ENCODE peak calls at places on chromosomes 2 and 18, in ten cellular contexts. T is AG10803, S is AG04450, N is cardiac fibroblast, J is PC-9, Z is neural progenitor cell, I is mesothelial cell of epicardium, L is AG09309, Y is neural crest cell, A is transverse colon. W is an unnamed sample.

GRCh38 chr2:216056739-216057138 is 24.9 kb downstream of the PECR start:
- DNase-seq in T (no peak), S (no peak), N (no peak), J (no peak), Z (no peak), I (no peak), L (no peak), Y (no peak), A (no peak), W (no peak)

GRCh38 chr18:41992066-41992465 is 37.0 kb downstream of the PIK3C3 start:
- DNase-seq in T (peak), S (no peak), N (no peak), J (no peak), Z (no peak), I (no peak), L (no peak), Y (no peak), A (no peak), W (no peak)

GRCh38 chr18:36672437-36673344 is 156.1 kb downstream of the TPGS2 start:
- DNase-seq in T (peak), S (no peak), N (peak), J (no peak), Z (no peak), I (no peak), L (peak), Y (no peak), A (peak), W (peak)

GRCh38 chr18:3060667-3061580 is 48.0 kb upstream of the LPIN2 start:
- DNase-seq in T (no peak), S (no peak), N (no peak), J (no peak), Z (no peak), I (no peak), L (no peak), Y (no peak), A (no peak), W (no peak)

GRCh38 chr2:186484062-186484735 is 1.9 kb upstream of the ZC3H15 start:
- DNase-seq in T (no peak), S (no peak), N (no peak), J (no peak), Z (no peak), I (no peak), L (no peak), Y (no peak), A (no peak), W (no peak)

GRCh38 chr2:168798076-168798887 is 4.2 kb upstream of the NOSTRIN start:
- DNase-seq in T (no peak), S (no peak), N (no peak), J (no peak), Z (peak), I (no peak), L (no peak), Y (no peak), A (peak), W (no peak)

GRCh38 chr2:68330691-68331090 is 10.9 kb upstream of the CNRIP1 start:
- DNase-seq in T (no peak), S (no peak), N (peak), J (no peak), Z (no peak), I (no peak), L (no peak), Y (no peak), A (no peak), W (no peak)

GRCh38 chr2:27016801-27017325 is 15.9 kb upstream of the TMEM214 start:
- DNase-seq in T (peak), S (peak), N (peak), J (peak), Z (peak), I (no peak), L (peak), Y (peak), A (peak), W (peak)

GRCh38 chr2:102147935-102148334 is 5.4 kb downstream of the IL1R1 start:
- DNase-seq in T (peak), S (no peak), N (peak), J (no peak), Z (no peak), I (no peak), L (no peak), Y (no peak), A (no peak), W (no peak)

GRCh38 chr2:149650006-149650405 is 62.4 kb upstream of the MMADHC start:
- DNase-seq in T (no peak), S (no peak), N (peak), J (no peak), Z (no peak), I (no peak), L (no peak), Y (no peak), A (no peak), W (no peak)

GRCh38 chr2:202387608-202388342 is 11.6 kb downstream of the BMPR2 start:
- DNase-seq in T (peak), S (no peak), N (peak), J (no peak), Z (no peak), I (no peak), L (no peak), Y (no peak), A (no peak), W (no peak)

GRCh38 chr18:37553633-37554398 is 11.8 kb downstream of the CELF4 start:
- DNase-seq in T (no peak), S (no peak), N (no peak), J (no peak), Z (peak), I (no peak), L (no peak), Y (no peak), A (no peak), W (no peak)

GRCh38 chr2:239727776-239728600 is 297.2 kb downstream of the NDUFA10 start:
- DNase-seq in T (no peak), S (no peak), N (no peak), J (no peak), Z (no peak), I (no peak), L (no peak), Y (no peak), A (no peak), W (no peak)

GRCh38 chr2:190649798-190650390 is 1.0 kb downstream of the NAB1 start:
- DNase-seq in T (no peak), S (no peak), N (peak), J (no peak), Z (peak), I (no peak), L (no peak), Y (no peak), A (no peak), W (no peak)

GRCh38 chr2:43941359-43941758 is 54.4 kb downstream of the LRPPRC start:
- DNase-seq in T (no peak), S (no peak), N (no peak), J (no peak), Z (no peak), I (no peak), L (no peak), Y (no peak), A (no peak), W (no peak)

GRCh38 chr2:83665894-83666293 is 793.2 kb downstream of the SUCLG1 start:
- DNase-seq in T (peak), S (no peak), N (peak), J (no peak), Z (no peak), I (no peak), L (no peak), Y (no peak), A (no peak), W (no peak)

GRCh38 chr2:11553661-11554429 is 20.0 kb downstream of the GREB1 start:
- DNase-seq in T (peak), S (no peak), N (peak), J (peak), Z (peak), I (no peak), L (no peak), Y (no peak), A (no peak), W (no peak)

GRCh38 chr2:152743004-152743403 is 24.6 kb downstream of the ARL6IP6 start:
- DNase-seq in T (no peak), S (no peak), N (peak), J (no peak), Z (no peak), I (no peak), L (no peak), Y (no peak), A (no peak), W (no peak)

GRCh38 chr18:8084160-8084559 is 517.0 kb downstream of the PTPRM start:
- DNase-seq in T (peak), S (peak), N (peak), J (no peak), Z (peak), I (no peak), L (no peak), Y (peak), A (no peak), W (no peak)

GRCh38 chr2:98175811-98176210 is 88.8 kb downstream of the VWA3B start:
- DNase-seq in T (no peak), S (no peak), N (no peak), J (no peak), Z (peak), I (no peak), L (no peak), Y (no peak), A (peak), W (no peak)

GRCh38 chr2:190110131-190110530 is 47.6 kb upstream of the MSTN start:
- DNase-seq in T (no peak), S (no peak), N (peak), J (no peak), Z (no peak), I (no peak), L (no peak), Y (no peak), A (no peak), W (no peak)

GRCh38 chr2:71469403-71470398 is 16.3 kb downstream of the DYSF start:
- DNase-seq in T (peak), S (no peak), N (no peak), J (no peak), Z (no peak), I (no peak), L (no peak), Y (no peak), A (no peak), W (no peak)

GRCh38 chr2:222526480-222527277 is 102.3 kb downstream of the SGPP2 start:
- DNase-seq in T (no peak), S (no peak), N (no peak), J (no peak), Z (no peak), I (no peak), L (no peak), Y (no peak), A (no peak), W (no peak)

GRCh38 chr2:238946586-238947242 is 98.8 kb downstream of the TWIST2 start:
- DNase-seq in T (no peak), S (no peak), N (no peak), J (no peak), Z (no peak), I (no peak), L (no peak), Y (no peak), A (no peak), W (no peak)

GRCh38 chr2:142825861-142826260 is 51.6 kb upstream of the KYNU start:
- DNase-seq in T (peak), S (no peak), N (no peak), J (no peak), Z (no peak), I (no peak), L (no peak), Y (no peak), A (no peak), W (peak)

GRCh38 chr2:224658776-224659175 is 57.4 kb downstream of the CCDC195 start:
- DNase-seq in T (peak), S (no peak), N (peak), J (no peak), Z (no peak), I (no peak), L (peak), Y (no peak), A (no peak), W (no peak)

GRCh38 chr2:47065343-47065742 is 89.8 kb downstream of the STPG4 start:
- DNase-seq in T (no peak), S (no peak), N (no peak), J (no peak), Z (no peak), I (no peak), L (no peak), Y (no peak), A (no peak), W (no peak)

GRCh38 chr2:121239969-121240368 is 45.0 kb downstream of the TFCP2L1 start:
- DNase-seq in T (no peak), S (no peak), N (no peak), J (no peak), Z (no peak), I (no peak), L (no peak), Y (no peak), A (no peak), W (no peak)

GRCh38 chr2:26355038-26355995 is 8.7 kb upstream of the ADGRF3 start:
- DNase-seq in T (peak), S (peak), N (peak), J (peak), Z (no peak), I (no peak), L (peak), Y (no peak), A (no peak), W (peak)

GRCh38 chr18:59528866-59529265 is 168.4 kb downstream of the CCBE1 start:
- DNase-seq in T (no peak), S (no peak), N (no peak), J (no peak), Z (no peak), I (no peak), L (no peak), Y (no peak), A (no peak), W (no peak)

GRCh38 chr2:150232871-150233270 is 254.6 kb downstream of the RND3 start:
- DNase-seq in T (no peak), S (no peak), N (no peak), J (no peak), Z (no peak), I (no peak), L (no peak), Y (no peak), A (no peak), W (no peak)

GRCh38 chr2:28263690-28264089 is 129.0 kb upstream of the FOSL2 start:
- DNase-seq in T (no peak), S (no peak), N (no peak), J (no peak), Z (peak), I (no peak), L (no peak), Y (no peak), A (no peak), W (no peak)

GRCh38 chr2:113050921-113051895 is 1.5 kb downstream of the IL36B start:
- DNase-seq in T (no peak), S (no peak), N (no peak), J (no peak), Z (no peak), I (no peak), L (no peak), Y (no peak), A (no peak), W (no peak)
- TF ChIP-seq CTCF in T (no peak), S (no peak), N (no peak), J (no peak), Z (peak), I (no peak), L (no peak), Y (no peak), A (no peak), W (no peak)

DNA sequence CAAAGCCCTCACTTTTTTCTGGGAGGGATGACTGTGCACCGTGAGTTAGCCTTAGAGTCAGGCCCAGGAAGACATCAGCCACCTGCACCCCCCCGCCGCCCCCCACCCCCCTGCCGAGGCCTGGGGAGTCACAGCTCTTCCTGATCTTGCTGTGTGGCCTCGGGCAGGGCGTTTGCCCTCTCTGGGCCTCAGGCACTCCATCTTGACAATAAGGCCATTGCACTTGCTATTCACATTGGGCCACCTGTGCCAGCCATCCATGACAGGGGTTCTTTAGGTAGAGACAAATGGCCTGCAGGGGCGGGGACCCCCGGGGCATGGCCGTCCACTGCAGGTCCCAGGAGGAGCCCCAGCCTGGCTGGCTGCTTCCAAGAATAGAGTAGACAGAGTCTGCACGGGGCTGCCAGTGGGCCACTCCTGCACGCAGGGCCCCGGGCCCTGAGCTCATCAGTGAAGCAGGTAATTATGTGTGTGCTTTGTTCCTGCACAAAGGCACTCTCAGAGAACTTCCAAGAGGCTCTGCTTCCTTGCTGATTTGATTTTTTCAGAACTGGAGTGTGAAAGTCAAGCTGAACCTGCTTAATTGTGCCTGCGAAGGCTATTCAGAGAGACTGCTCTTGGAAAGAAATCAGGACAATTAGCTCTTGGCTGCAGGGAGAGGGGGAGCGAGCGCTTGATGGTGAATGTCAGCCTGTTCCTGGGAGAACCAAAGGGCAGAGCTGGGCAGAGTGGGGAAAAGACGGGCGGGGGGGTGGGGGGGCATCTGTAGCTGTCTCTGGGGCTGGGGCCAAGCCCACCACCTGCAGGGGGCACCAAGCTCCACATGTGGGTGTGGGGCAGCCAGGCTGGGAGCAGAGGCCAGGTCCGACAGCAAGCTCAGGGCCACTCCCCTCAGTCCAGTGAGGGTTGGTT is 40.3 kb downstream of the RRM2 start:
- DNase-seq in T (no peak), S (no peak), N (no peak), J (no peak), Z (peak), I (no peak), L (no peak), Y (peak), A (no peak), W (no peak)
- TF ChIP-seq CTCF in T (no peak), S (no peak), N (no peak), J (no peak), Z (peak), I (no peak), L (no peak), Y (peak), A (no peak), W (peak)

GRCh38 chr2:110800611-110801402 is 68.4 kb downstream of the ACOXL start:
- DNase-seq in T (no peak), S (no peak), N (no peak), J (no peak), Z (peak), I (no peak), L (no peak), Y (no peak), A (no peak), W (no peak)

GRCh38 chr2:110796724-110797301 is 64.4 kb downstream of the ACOXL start:
- DNase-seq in T (no peak), S (no peak), N (peak), J (no peak), Z (no peak), I (no peak), L (no peak), Y (no peak), A (no peak), W (no peak)

GRCh38 chr2:110802213-110802932 is 70.0 kb downstream of the ACOXL start:
- DNase-seq in T (no peak), S (no peak), N (no peak), J (no peak), Z (no peak), I (no peak), L (no peak), Y (no peak), A (no peak), W (no peak)

GRCh38 chr2:110794951-110795350 is 62.6 kb downstream of the ACOXL start:
- DNase-seq in T (no peak), S (no peak), N (no peak), J (no peak), Z (no peak), I (no peak), L (no peak), Y (no peak), A (no peak), W (no peak)

GRCh38 chr2:110799376-110799775 is 67.0 kb downstream of the ACOXL start:
- DNase-seq in T (no peak), S (no peak), N (no peak), J (no peak), Z (no peak), I (no peak), L (no peak), Y (no peak), A (no peak), W (no peak)
- TF ChIP-seq CTCF in T (no peak), S (no peak), N (no peak), J (no peak), Z (no peak), I (no peak), L (no peak), Y (no peak), A (no peak), W (no peak)

GRCh38 chr2:220452561-220452960 is 825.1 kb downstream of the SLC4A3 start:
- DNase-seq in T (no peak), S (no peak), N (no peak), J (no peak), Z (no peak), I (no peak), L (no peak), Y (no peak), A (no peak), W (no peak)
- TF ChIP-seq CTCF in T (no peak), S (no peak), N (no peak), J (no peak), Z (no peak), I (no peak), L (no peak), Y (no peak), A (no peak), W (no peak)

W was measured in AG09319.